ENCODE peak calls at places on chromosomes 11 and 22, in nine cellular contexts. F is uterus, T is glutamatergic neuron, D is progenitor cell of endocrine pancreas, J is BJ, M is neural progenitor cell, N is stomach, V is PC-3, K is upper lobe of right lung. U is an unnamed sample.

GRCh38 chr11:119034813-119035212 is 4.1 kb upstream of the SLC37A4 start:
- DNase-seq in F (no peak), T (no peak), D (no peak), J (no peak), M (no peak), N (no peak), V (no peak), K (no peak), U (no peak)

GRCh38 chr11:119928047-119928446 is 199.0 kb upstream of the NECTIN1 start:
- DNase-seq in F (no peak), T (no peak), D (no peak), J (no peak), M (no peak), N (no peak), V (no peak), K (no peak), U (no peak)

GRCh38 chr11:23991140-23991539 is 505.7 kb upstream of the LUZP2 start:
- DNase-seq in F (no peak), T (no peak), D (no peak), J (no peak), M (no peak), N (no peak), V (no peak), K (no peak), U (no peak)

GRCh38 chr11:93032580-93032979 is 63.1 kb downstream of the MTNR1B start:
- DNase-seq in F (no peak), T (no peak), D (no peak), J (no peak), M (no peak), N (no peak), V (no peak), K (no peak), U (no peak)

GRCh38 chr11:63884191-63884590 is 32.8 kb downstream of the RCOR2 start:
- DNase-seq in F (no peak), T (no peak), D (no peak), J (no peak), M (no peak), N (no peak), V (no peak), K (no peak), U (no peak)

GRCh38 chr11:125773516-125773915 is 5.1 kb downstream of the PATE2 start:
- DNase-seq in F (no peak), T (no peak), D (no peak), J (no peak), M (no peak), N (no peak), V (no peak), K (no peak), U (no peak)

GRCh38 chr11:45771942-45772522 is 32.9 kb upstream of the SLC35C1 start:
- DNase-seq in F (peak), T (peak), D (peak), J (no peak), M (peak), N (peak), V (peak), K (peak), U (peak)

GRCh38 chr11:6602096-6602940 is 1.1 kb downstream of the RRP8 start:
- DNase-seq in F (peak), T (no peak), D (no peak), J (no peak), M (peak), N (no peak), V (no peak), K (no peak), U (no peak)

GRCh38 chr11:123560001-123560400 is 94.4 kb downstream of the SCN3B start:
- DNase-seq in F (peak), T (peak), D (no peak), J (peak), M (peak), N (peak), V (no peak), K (peak), U (no peak)

GRCh38 chr22:33240901-33241300 is 182.7 kb upstream of the SYN3 start:
- DNase-seq in F (no peak), T (no peak), D (no peak), J (no peak), M (no peak), N (no peak), V (no peak), K (no peak), U (no peak)

GRCh38 chr22:37051629-37052385 is at the start of gene KCTD17:
- DNase-seq in F (peak), T (peak), D (peak), J (no peak), M (peak), N (peak), V (peak), K (peak), U (peak)

GRCh38 chr11:17753153-17753552 is 18.6 kb downstream of the KCNC1 start:
- DNase-seq in F (no peak), T (peak), D (no peak), J (no peak), M (no peak), N (no peak), V (no peak), K (peak), U (no peak)

GRCh38 chr11:2752204-2752772 is 52.5 kb upstream of the KCNQ1OT1 start:
- DNase-seq in F (no peak), T (no peak), D (no peak), J (no peak), M (no peak), N (no peak), V (peak), K (peak), U (no peak)

GRCh38 chr22:21866821-21867527 is 471 bp downstream of the MAPK1 start:
- DNase-seq in F (peak), T (peak), D (peak), J (no peak), M (peak), N (peak), V (peak), K (peak), U (no peak)

GRCh38 chr11:69013009-69013951 is at the start of gene MRGPRF:
- DNase-seq in F (peak), T (peak), D (no peak), J (peak), M (peak), N (peak), V (peak), K (peak), U (peak)

GRCh38 chr11:121095561-121095960 is 5.5 kb upstream of the TECTA start:
- DNase-seq in F (no peak), T (no peak), D (no peak), J (no peak), M (no peak), N (no peak), V (no peak), K (no peak), U (no peak)

GRCh38 chr11:64743591-64744543 is at the start of gene RASGRP2:
- DNase-seq in F (peak), T (peak), D (no peak), J (no peak), M (peak), N (peak), V (peak), K (peak), U (peak)

GRCh38 chr11:100671471-100671870 is 15.6 kb upstream of the ARHGAP42 start:
- DNase-seq in F (no peak), T (no peak), D (no peak), J (no peak), M (no peak), N (no peak), V (peak), K (no peak), U (no peak)

GRCh38 chr11:62128835-62129234 is 5.0 kb downstream of the INCENP start:
- DNase-seq in F (no peak), T (no peak), D (no peak), J (no peak), M (no peak), N (no peak), V (no peak), K (peak), U (no peak)

GRCh38 chr22:37484115-37485005 is 1.8 kb downstream of the MFNG start:
- DNase-seq in F (peak), T (peak), D (no peak), J (no peak), M (peak), N (peak), V (no peak), K (peak), U (peak)

GRCh38 chr11:135075740-135076139 is 663.7 kb upstream of the B3GAT1 start:
- DNase-seq in F (peak), T (peak), D (no peak), J (no peak), M (peak), N (peak), V (peak), K (peak), U (no peak)

GRCh38 chr11:62149986-62150886 is 26.4 kb downstream of the INCENP start:
- DNase-seq in F (no peak), T (no peak), D (no peak), J (no peak), M (no peak), N (peak), V (no peak), K (peak), U (no peak)

GRCh38 chr22:20966883-20967696 is at the start of gene AIFM3:
- DNase-seq in F (no peak), T (no peak), D (no peak), J (no peak), M (peak), N (no peak), V (no peak), K (no peak), U (no peak)

GRCh38 chr11:26204110-26204509 is 127.8 kb upstream of the ANO3 start:
- DNase-seq in F (no peak), T (no peak), D (no peak), J (no peak), M (no peak), N (no peak), V (no peak), K (no peak), U (no peak)

GRCh38 chr22:20152464-20152890 is 1.6 kb upstream of the CCDC188 start:
- DNase-seq in F (no peak), T (no peak), D (no peak), J (no peak), M (no peak), N (no peak), V (no peak), K (no peak), U (no peak)

GRCh38 chr11:67292671-67293070 is 3.6 kb downstream of the ANKRD13D start:
- DNase-seq in F (no peak), T (no peak), D (no peak), J (no peak), M (no peak), N (no peak), V (no peak), K (no peak), U (no peak)

GRCh38 chr22:37500745-37501144 is 14.6 kb upstream of the MFNG start:
- DNase-seq in F (no peak), T (no peak), D (no peak), J (no peak), M (no peak), N (no peak), V (no peak), K (no peak), U (no peak)

GRCh38 chr22:17237031-17237668 is 17.9 kb upstream of the ADA2 start:
- DNase-seq in F (no peak), T (no peak), D (no peak), J (no peak), M (no peak), N (no peak), V (no peak), K (no peak), U (peak)

GRCh38 chr11:123742334-123742733 is 874 bp upstream of the ZNF202 start:
- DNase-seq in F (no peak), T (no peak), D (no peak), J (no peak), M (peak), N (no peak), V (no peak), K (no peak), U (no peak)

GRCh38 chr11:68160100-68160695 is 39.0 kb upstream of the CHKA start:
- DNase-seq in F (no peak), T (no peak), D (no peak), J (no peak), M (peak), N (no peak), V (no peak), K (no peak), U (no peak)

GRCh38 chr11:115696472-115697011 is 192.3 kb upstream of the CADM1 start:
- DNase-seq in F (no peak), T (no peak), D (no peak), J (no peak), M (no peak), N (no peak), V (no peak), K (no peak), U (no peak)

DNA sequence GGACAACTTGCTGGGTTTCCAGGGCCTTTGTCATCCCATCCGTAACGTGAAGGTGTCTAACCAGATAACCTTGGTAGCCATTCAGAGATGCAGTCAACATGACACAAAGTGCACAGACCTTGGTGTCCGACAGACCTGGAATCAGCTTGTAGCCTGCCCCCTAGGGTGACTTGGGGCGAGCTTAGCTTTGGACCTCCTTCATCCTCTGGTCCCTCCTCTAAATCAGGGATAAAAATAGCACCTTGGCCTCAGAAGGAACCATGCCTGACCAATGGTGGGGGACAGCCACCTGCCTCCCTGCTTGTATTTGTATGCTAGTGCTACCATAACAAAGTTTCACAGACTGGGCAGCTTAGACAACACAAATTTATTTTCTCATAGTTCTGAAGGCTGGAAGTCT is 3.7 kb downstream of the SNRPD3 start:
- DNase-seq in F (no peak), T (no peak), D (no peak), J (no peak), M (no peak), N (no peak), V (no peak), K (no peak), U (no peak)
- TF ChIP-seq CTCF in F (no peak), T (no peak), D (no peak), J (no peak), M (no peak), N (no peak), V (no peak), K (no peak), U (no peak)

GRCh38 chr11:15192007-15192556 is 77.4 kb downstream of the INSC start:
- DNase-seq in F (no peak), T (no peak), D (no peak), J (no peak), M (no peak), N (no peak), V (no peak), K (no peak), U (no peak)
- TF ChIP-seq CTCF in F (no peak), T (no peak), D (no peak), J (no peak), M (no peak), N (no peak), V (no peak), K (no peak), U (no peak)

GRCh38 chr11:58784995-58785394 is 53.3 kb upstream of the GLYAT start:
- DNase-seq in F (no peak), T (no peak), D (no peak), J (no peak), M (no peak), N (no peak), V (no peak), K (no peak), U (no peak)
- TF ChIP-seq CTCF in F (no peak), T (no peak), D (no peak), J (peak), M (no peak), N (no peak), V (peak), K (no peak), U (no peak)

GRCh38 chr11:110250168-110250567 is 46.2 kb downstream of the RDX start:
- DNase-seq in F (no peak), T (no peak), D (no peak), J (no peak), M (no peak), N (no peak), V (no peak), K (no peak), U (no peak)
- TF ChIP-seq CTCF in F (no peak), T (no peak), D (no peak), J (no peak), M (no peak), N (no peak), V (no peak), K (no peak), U (no peak)